ENCODE peak calls at places on chromosome 12, in ten cellular contexts. X, K, P, O, D, Q, I, W, M and R are unnamed samples.

GRCh38 chr12:75774309-75775052 is 257.1 kb downstream of the PHLDA1 start:
- DNase-seq in K (no peak), I (no peak), X (no peak), W (no peak), P (no peak), M (no peak), D (no peak), O (no peak), Q (no peak), R (no peak)

GRCh38 chr12:23816394-23816851 is 133.0 kb downstream of the SOX5 start:
- DNase-seq in X (no peak), W (no peak), I (no peak), P (no peak), M (no peak), Q (no peak), D (no peak), O (no peak), K (no peak), R (no peak)

GRCh38 chr12:82517027-82517426 is 158.7 kb downstream of the METTL25 start:
- DNase-seq in D (no peak), K (no peak), M (no peak), W (no peak), I (peak; percentile 50), X (no peak), O (no peak), P (no peak), Q (no peak), R (no peak)

GRCh38 chr12:4526923-4527546 is 11.7 kb upstream of the RAD51AP1 start:
- DNase-seq in D (no peak), O (no peak), K (no peak), I (peak; percentile 18), Q (peak; percentile 60), P (no peak), W (no peak), X (no peak), M (no peak), R (no peak)

GRCh38 chr12:108686753-108687152 is 44.6 kb downstream of the CORO1C start:
- DNase-seq in X (no peak), K (no peak), D (no peak), I (no peak), O (no peak), M (no peak), Q (no peak), W (no peak), P (no peak), R (no peak)

GRCh38 chr12:74482115-74482514 is 55.5 kb upstream of the ATXN7L3B start:
- DNase-seq in I (no peak), M (no peak), X (no peak), W (no peak), P (no peak), D (no peak), K (no peak), O (no peak), Q (no peak), R (no peak)

GRCh38 chr12:131363841-131364425 is 347.0 kb upstream of the SFSWAP start:
- DNase-seq in W (no peak), X (no peak), D (no peak), O (no peak), I (no peak), K (no peak), M (no peak), Q (no peak), P (no peak), R (no peak)

GRCh38 chr12:47905313-47905730 is 528 bp upstream of the VDR start:
- DNase-seq in O (no peak), W (peak; percentile 62), M (peak; percentile 61), Q (no peak), K (no peak), D (no peak), I (no peak), P (no peak), X (peak; percentile 17), R (no peak)

GRCh38 chr12:25977047-25977446 is 18.6 kb downstream of the RASSF8 start:
- DNase-seq in D (no peak), M (no peak), I (no peak), P (no peak), X (no peak), K (no peak), O (peak; percentile 74), W (no peak), Q (no peak), R (no peak)

GRCh38 chr12:67269632-67270578 is 747 bp downstream of the CAND1 start:
- DNase-seq in Q (peak; percentile 0), M (peak; percentile 66), O (peak; percentile 9), W (peak; percentile 75), D (no peak), K (peak; percentile 7), P (peak; percentile 22), X (no peak), I (peak; percentile 30), R (peak; percentile 61)

GRCh38 chr12:104094284-104094683 is 30.0 kb downstream of the HCFC2 start:
- DNase-seq in W (no peak), Q (no peak), K (no peak), O (no peak), P (no peak), I (no peak), M (no peak), X (peak; percentile 47), D (no peak), R (no peak)

GRCh38 chr12:42140901-42141300 is 3.8 kb downstream of the GXYLT1 start:
- DNase-seq in W (no peak), O (no peak), M (no peak), P (no peak), D (no peak), I (no peak), Q (no peak), K (no peak), X (peak; percentile 66), R (no peak)

GRCh38 chr12:94707892-94708291 is 57.5 kb upstream of the TMCC3 start:
- DNase-seq in O (no peak), D (no peak), Q (no peak), W (no peak), P (no peak), I (no peak), X (peak; percentile 23), K (no peak), M (peak; percentile 41), R (no peak)

GRCh38 chr12:109744026-109744425 is 30.4 kb downstream of the FAM222A start:
- DNase-seq in M (no peak), W (no peak), I (no peak), X (no peak), P (no peak), Q (no peak), K (no peak), O (no peak), D (no peak), R (no peak)

GRCh38 chr12:57224973-57225679 is 4.4 kb upstream of the SHMT2 start:
- DNase-seq in I (no peak), X (no peak), P (no peak), K (no peak), W (no peak), Q (no peak), O (no peak), D (no peak), M (no peak), R (no peak)